ENCODE peak calls at places on chromosome 15, in nine cellular contexts. I is GM23248, U is spleen, T is upper lobe of right lung, S is mucosa of descending colon, E is bronchial epithelial cell, P is astrocyte of the spinal cord, D is fibroblast of pulmonary artery, G is AG10803. L is an unnamed sample.

GRCh38 chr15:58474741-58475323 is 43.0 kb downstream of the LIPC start:
- DNase-seq in E (no peak), U (no peak), I (no peak), S (no peak), P (no peak), G (no peak), T (peak), D (no peak), L (no peak)

GRCh38 chr15:71424765-71425164 is 309.5 kb downstream of the THSD4 start:
- DNase-seq in U (no peak), E (no peak), D (no peak), G (no peak), T (no peak), I (no peak), S (no peak), P (peak), L (no peak)

GRCh38 chr15:57545995-57546394 is 45.7 kb upstream of the MYZAP start:
- DNase-seq in D (no peak), P (no peak), E (no peak), G (no peak), I (no peak), U (no peak), T (no peak), S (no peak), L (no peak)

GRCh38 chr15:95132774-95133173 is 901.4 kb downstream of the MCTP2 start:
- DNase-seq in I (peak), P (peak), D (peak), G (peak), E (peak), T (no peak), S (no peak), U (no peak), L (no peak)

GRCh38 chr15:75725719-75726607 is 13.3 kb upstream of the CSPG4 start:
- DNase-seq in S (peak), G (no peak), T (peak), E (no peak), D (peak), U (peak), I (peak), P (no peak), L (no peak)

GRCh38 chr15:70152070-70152480 is 54.4 kb upstream of the TLE3 start:
- DNase-seq in T (no peak), E (peak), G (no peak), D (peak), I (peak), U (no peak), S (no peak), P (peak), L (no peak)

GRCh38 chr15:85329561-85330421 is 50.6 kb upstream of the AKAP13 start:
- DNase-seq in T (no peak), S (no peak), I (peak), U (peak), G (peak), E (no peak), D (peak), P (peak), L (peak)

GRCh38 chr15:65189102-65189740 is 4.1 kb upstream of the CLPX start:
- DNase-seq in S (no peak), E (peak), P (peak), T (no peak), G (peak), I (peak), U (no peak), D (peak), L (peak)

GRCh38 chr15:81981888-81982287 is 63.9 kb downstream of the MEX3B start:
- DNase-seq in E (no peak), U (no peak), D (no peak), P (no peak), T (no peak), I (no peak), S (no peak), G (no peak), L (no peak)

GRCh38 chr15:79115461-79115860 is 24.9 kb upstream of the RASGRF1 start:
- DNase-seq in T (no peak), P (no peak), S (no peak), D (no peak), G (no peak), U (no peak), I (no peak), E (no peak), L (no peak)

GRCh38 chr15:64558460-64559179 is 98.2 kb downstream of the ZNF609 start:
- DNase-seq in E (no peak), I (peak), S (no peak), U (no peak), P (no peak), T (no peak), D (no peak), G (peak), L (no peak)

GRCh38 chr15:36757189-36757814 is 177.9 kb downstream of the CDIN1 start:
- DNase-seq in D (peak), E (peak), P (peak), I (peak), U (no peak), T (no peak), G (no peak), S (no peak), L (no peak)

GRCh38 chr15:77713281-77713680 is 80.6 kb upstream of the LINGO1 start:
- DNase-seq in T (no peak), G (no peak), P (no peak), U (no peak), I (no peak), E (no peak), S (no peak), D (no peak), L (no peak)

GRCh38 chr15:35559683-35560082 is 13.7 kb upstream of the DPH6 start:
- DNase-seq in P (no peak), I (no peak), U (no peak), T (no peak), G (no peak), D (no peak), S (no peak), E (no peak), L (no peak)

GRCh38 chr15:47932829-47933696 is 187.7 kb upstream of the SLC24A5 start:
- DNase-seq in U (no peak), P (no peak), S (no peak), E (peak), T (no peak), D (no peak), G (no peak), I (no peak), L (no peak)

GRCh38 chr15:80804970-80805495 is 25.9 kb downstream of the CEMIP start:
- DNase-seq in S (no peak), U (no peak), G (no peak), P (no peak), D (no peak), T (no peak), I (no peak), E (peak), L (peak)

GRCh38 chr15:45630958-45631691 is 3.7 kb upstream of the SQOR start:
- DNase-seq in T (no peak), E (peak), P (peak), U (no peak), I (peak), G (peak), D (peak), S (peak), L (peak)

GRCh38 chr15:89335289-89336041 is 841 bp upstream of the POLG start:
- DNase-seq in E (no peak), U (no peak), D (no peak), G (no peak), P (no peak), I (no peak), T (no peak), S (no peak), L (peak)

GRCh38 chr15:84645496-84645895 is 8.6 kb downstream of the WDR73 start:
- DNase-seq in G (no peak), T (no peak), E (no peak), D (no peak), U (no peak), I (no peak), P (no peak), S (no peak), L (no peak)

GRCh38 chr15:31267161-31268107 is 59.2 kb upstream of the KLF13 start:
- DNase-seq in S (no peak), G (no peak), D (no peak), U (peak), E (no peak), T (peak), I (no peak), P (no peak), L (peak)

GRCh38 chr15:23447107-23447500 is at the start of gene GOLGA6L2:
- DNase-seq in G (no peak), E (no peak), S (no peak), D (no peak), P (no peak), T (no peak), U (no peak), I (peak), L (no peak)

GRCh38 chr15:62112616-62113593 is 46.1 kb downstream of the C2CD4A start:
- DNase-seq in S (no peak), I (peak), E (peak), T (no peak), U (no peak), P (peak), D (peak), G (peak), L (no peak)

GRCh38 chr15:94080416-94080815 is 150.9 kb upstream of the MCTP2 start:
- DNase-seq in D (no peak), I (peak), P (peak), G (peak), E (peak), S (no peak), T (no peak), U (no peak), L (no peak)

GRCh38 chr15:40256642-40257235 is 17.9 kb downstream of the PAK6 start:
- DNase-seq in P (peak), E (no peak), G (no peak), S (no peak), I (peak), T (no peak), D (peak), U (no peak), L (no peak)

GRCh38 chr15:29093065-29093435 is 176.6 kb downstream of the NSMCE3 start:
- DNase-seq in D (no peak), E (no peak), U (peak), P (no peak), T (peak), I (no peak), G (no peak), S (no peak), L (no peak)

GRCh38 chr15:85550283-85550682 is 169.9 kb downstream of the AKAP13 start:
- DNase-seq in G (no peak), D (no peak), S (no peak), I (no peak), T (no peak), U (no peak), E (no peak), P (no peak), L (no peak)

GRCh38 chr15:68548375-68548774 is 30.4 kb upstream of the CORO2B start:
- DNase-seq in P (no peak), D (no peak), U (no peak), I (no peak), T (no peak), S (no peak), G (no peak), E (no peak), L (no peak)

GRCh38 chr15:29014493-29014892 is 128.7 kb downstream of the APBA2 start:
- DNase-seq in P (no peak), D (no peak), U (no peak), S (no peak), I (no peak), G (no peak), T (no peak), E (no peak), L (no peak)

GRCh38 chr15:50889589-50889988 is 18.9 kb upstream of the AP4E1 start:
- DNase-seq in U (no peak), E (no peak), I (no peak), S (no peak), P (no peak), D (no peak), G (no peak), T (no peak), L (no peak)

GRCh38 chr15:74869726-74870407 is 3.3 kb downstream of the SCAMP2 start:
- DNase-seq in T (peak), U (peak), P (no peak), D (peak), E (no peak), G (peak), I (peak), S (peak), L (peak)

GRCh38 chr15:89662893-89663673 is 7.8 kb upstream of the KIF7 start:
- DNase-seq in S (peak), E (peak), I (peak), G (peak), T (no peak), D (peak), P (peak), U (peak), L (peak)

GRCh38 chr15:64858136-64858535 is 16.4 kb downstream of the PLEKHO2 start:
- DNase-seq in G (no peak), S (no peak), U (no peak), E (no peak), I (no peak), D (no peak), T (no peak), P (no peak), L (no peak)

GRCh38 chr15:38202356-38202755 is 50.3 kb upstream of the SPRED1 start:
- DNase-seq in G (no peak), T (no peak), E (no peak), P (no peak), U (no peak), I (peak), S (no peak), D (no peak), L (no peak)

GRCh38 chr15:101492752-101493692 is 3.5 kb upstream of the PCSK6 start:
- DNase-seq in T (no peak), E (no peak), D (no peak), S (no peak), G (no peak), U (no peak), P (no peak), I (no peak), L (no peak)

GRCh38 chr15:92636950-92637481 is 18.6 kb downstream of the FAM174B start:
- DNase-seq in P (no peak), U (peak), D (no peak), T (peak), S (peak), E (peak), G (no peak), I (no peak), L (peak)

GRCh38 chr15:34688699-34689098 is 66.1 kb downstream of the GJD2 start:
- DNase-seq in I (no peak), D (no peak), P (no peak), E (no peak), T (no peak), S (no peak), G (no peak), U (no peak), L (no peak)

GRCh38 chr15:42363487-42363886 is 4.2 kb downstream of the CAPN3 start:
- DNase-seq in G (no peak), S (no peak), I (no peak), D (no peak), P (no peak), U (no peak), T (no peak), E (no peak), L (no peak)

GRCh38 chr15:69916169-69916785 is 181.4 kb downstream of the TLE3 start:
- DNase-seq in I (no peak), S (no peak), E (no peak), T (no peak), G (no peak), P (no peak), D (no peak), U (no peak), L (no peak)

GRCh38 chr15:84915011-84915958 is 30.8 kb downstream of the SLC28A1 start:
- DNase-seq in S (no peak), D (peak), I (peak), P (peak), U (no peak), G (peak), E (peak), T (peak), L (peak)

GRCh38 chr15:97728791-97729190 is 231.7 kb upstream of the ARRDC4 start:
- DNase-seq in P (no peak), D (no peak), S (peak), T (no peak), E (no peak), I (no peak), G (no peak), U (no peak), L (no peak)
- H3K4me3 ChIP-seq in P (no peak), D (no peak), S (no peak), T (no peak), E (no peak), I (no peak), G (no peak), U (no peak), L (no peak)

GRCh38 chr15:63487076-63487757 is 17.2 kb upstream of the USP3 start:
- DNase-seq in D (peak), U (peak), P (peak), G (peak), E (peak), T (peak), S (peak), I (peak), L (peak)
- H3K4me3 ChIP-seq in D (no peak), U (no peak), P (no peak), G (no peak), E (no peak), T (no peak), S (no peak), I (no peak), L (no peak)

DNA sequence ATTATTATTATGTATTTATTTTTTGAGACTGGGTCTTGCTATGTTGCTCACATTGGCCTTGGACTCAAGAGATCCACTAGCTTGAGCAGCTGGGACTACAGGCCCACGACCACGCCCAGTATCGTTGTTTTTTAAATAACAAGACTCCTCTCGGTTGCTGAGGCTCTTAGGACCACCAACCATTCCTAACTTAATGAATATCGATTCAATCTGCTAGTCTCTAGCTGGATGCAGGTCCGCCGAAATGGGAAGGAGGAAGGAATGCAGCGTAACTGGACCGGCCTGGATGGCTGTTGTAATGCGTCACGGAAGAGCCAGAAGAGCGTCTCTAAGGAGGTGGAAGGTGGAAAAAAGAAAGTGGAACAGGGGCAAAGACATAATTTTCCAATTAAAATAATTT is 1.7 kb downstream of the ANXA2 start:
- DNase-seq in U (no peak), I (peak), S (no peak), E (peak), D (no peak), P (peak), T (no peak), G (peak), L (no peak)
- H3K4me3 ChIP-seq in U (peak), I (peak), S (no peak), E (peak), D (peak), P (peak), T (peak), G (peak), L (peak)

GRCh38 chr15:60477164-60477563 is 1.8 kb downstream of the ICE2 start:
- DNase-seq in D (no peak), G (peak), T (no peak), E (peak), U (no peak), S (no peak), P (no peak), I (peak), L (no peak)
- H3K4me3 ChIP-seq in D (peak), G (peak), T (no peak), E (no peak), U (no peak), S (no peak), P (no peak), I (peak), L (no peak)

GRCh38 chr15:55991841-55992768 is 1.3 kb downstream of the NEDD4 start:
- DNase-seq in I (peak), D (peak), U (no peak), S (no peak), E (no peak), T (no peak), G (no peak), P (no peak), L (no peak)
- H3K4me3 ChIP-seq in I (peak), D (peak), U (peak), S (no peak), E (peak), T (peak), G (peak), P (peak), L (peak)

GRCh38 chr15:66654718-66655375 is 47.2 kb upstream of the SMAD6 start:
- DNase-seq in I (peak), D (no peak), U (no peak), P (no peak), G (no peak), T (no peak), S (peak), E (no peak), L (no peak)
- H3K4me3 ChIP-seq in I (peak), D (no peak), U (no peak), P (no peak), G (peak), T (peak), S (no peak), E (no peak), L (peak)

DNA sequence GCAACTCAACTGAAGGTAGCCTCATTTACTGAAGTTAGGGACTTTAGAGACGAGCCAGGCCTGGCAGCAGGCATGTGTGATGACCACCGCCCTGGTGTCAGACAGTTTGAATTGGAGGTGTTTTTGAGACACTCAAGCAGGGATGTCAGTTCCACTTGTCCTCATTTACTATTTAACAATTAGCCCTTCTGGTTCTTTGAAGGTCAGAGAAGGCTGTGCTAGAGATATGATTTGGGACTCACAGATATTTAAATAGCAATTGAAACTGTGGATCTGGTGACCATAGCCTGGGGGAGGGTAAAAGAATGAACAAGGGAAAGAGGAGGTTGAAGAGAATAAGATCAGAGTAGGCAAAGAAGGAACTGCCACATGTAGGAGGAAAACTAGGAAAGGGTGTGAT is 74.6 kb downstream of the REC114 start:
- DNase-seq in S (no peak), P (no peak), E (no peak), I (no peak), U (no peak), T (no peak), G (no peak), D (no peak), L (no peak)
- H3K4me3 ChIP-seq in S (no peak), P (no peak), E (no peak), I (no peak), U (no peak), T (no peak), G (no peak), D (no peak), L (no peak)

GRCh38 chr15:52294881-52295420 is 653 bp downstream of the MYO5C start:
- DNase-seq in S (peak), I (peak), D (no peak), T (no peak), G (no peak), E (no peak), P (no peak), U (peak), L (peak)
- H3K4me3 ChIP-seq in S (peak), I (peak), D (no peak), T (peak), G (no peak), E (peak), P (peak), U (peak), L (peak)

GRCh38 chr15:87935583-87935982 is 321.0 kb downstream of the NTRK3 start:
- DNase-seq in G (no peak), P (no peak), U (no peak), E (no peak), D (no peak), S (no peak), I (no peak), T (no peak), L (no peak)

GRCh38 chr15:87929835-87930234 is 326.7 kb downstream of the NTRK3 start:
- DNase-seq in D (no peak), E (no peak), T (no peak), P (no peak), U (no peak), I (no peak), G (no peak), S (no peak), L (no peak)

GRCh38 chr15:87931584-87931983 is 325.0 kb downstream of the NTRK3 start:
- DNase-seq in E (no peak), T (no peak), S (no peak), G (no peak), D (no peak), P (no peak), U (no peak), I (no peak), L (no peak)
- H3K4me3 ChIP-seq in E (no peak), T (no peak), S (no peak), G (no peak), D (no peak), P (no peak), U (no peak), I (no peak), L (no peak)